ENCODE peak calls at places on chromosomes 4 and X, in nine cellular contexts. Z is lower leg skin, V is endothelial cell of umbilical vein, W is suprapubic skin, I is Peyer's patch, H is H54, Q is sigmoid colon, B is esophagus muscularis mucosa, M is GM12878. K is an unnamed sample.

GRCh38 chr4:112099701-112100289 is 45.5 kb upstream of the FAM241A start:
- DNase-seq in Q (no peak), B (no peak), Z (no peak), W (no peak), H (peak; percentile 5), M (peak; percentile 27), V (peak; percentile 80), I (no peak), K (no peak)

GRCh38 chr4:142509881-142510280 is 336.2 kb downstream of the INPP4B start:
- DNase-seq in W (no peak), Q (no peak), H (no peak), Z (no peak), I (no peak), B (no peak), V (no peak), M (no peak), K (no peak)

GRCh38 chr4:52329894-52330293 is 278.8 kb downstream of the SPATA18 start:
- DNase-seq in B (no peak), M (no peak), W (no peak), Z (no peak), I (no peak), Q (no peak), V (no peak), H (no peak), K (no peak)

GRCh38 chrX:103304705-103305104 is 6.1 kb downstream of the BEX2 start:
- DNase-seq in H (no peak), I (no peak), Z (no peak), B (no peak), V (no peak), W (no peak), Q (no peak), M (no peak), K (no peak)

GRCh38 chr4:183434264-183435045 is 10.0 kb upstream of the CDKN2AIP start:
- DNase-seq in B (no peak), V (peak; percentile 39), W (no peak), Z (no peak), H (no peak), M (no peak), I (no peak), Q (no peak), K (no peak)

GRCh38 chr4:117678861-117679260 is 355.4 kb upstream of the NDST3 start:
- DNase-seq in I (no peak), Q (no peak), W (no peak), H (no peak), Z (no peak), M (no peak), B (no peak), V (no peak), K (no peak)

GRCh38 chr4:98653890-98654867 is 4.2 kb downstream of the TSPAN5 start:
- DNase-seq in H (peak; percentile 33), Z (no peak), W (no peak), Q (peak; percentile 72), I (no peak), V (peak; percentile 83), B (no peak), M (no peak), K (no peak)

GRCh38 chrX:111445485-111445884 is 33.5 kb upstream of the DCX start:
- DNase-seq in B (no peak), H (no peak), I (no peak), W (no peak), M (no peak), V (peak; percentile 1), Q (no peak), Z (no peak), K (no peak)

GRCh38 chr4:7095611-7096155 is 27.8 kb upstream of the GRPEL1 start:
- DNase-seq in H (no peak), B (no peak), Z (no peak), M (no peak), I (no peak), V (no peak), Q (no peak), W (no peak), K (no peak)

GRCh38 chr4:148431401-148431800 is 10.8 kb downstream of the NR3C2 start:
- DNase-seq in Q (no peak), H (no peak), M (no peak), V (no peak), Z (no peak), W (no peak), B (no peak), I (no peak), K (no peak)

GRCh38 chr4:166165829-166166420 is 292.9 kb downstream of the TLL1 start:
- DNase-seq in V (peak; percentile 77), W (no peak), H (peak; percentile 4), Q (no peak), Z (no peak), B (no peak), I (no peak), M (peak; percentile 36), K (no peak)

GRCh38 chr4:116599859-116600258 is 485.5 kb downstream of the TRAM1L1 start:
- DNase-seq in H (no peak), B (no peak), M (no peak), Z (no peak), Q (no peak), I (no peak), V (no peak), W (no peak), K (no peak)

GRCh38 chrX:115892056-115892708 is 278.4 kb upstream of the AGTR2 start:
- DNase-seq in W (no peak), I (no peak), Z (no peak), V (no peak), Q (no peak), M (no peak), H (peak; percentile 13), B (no peak), K (no peak)

GRCh38 chr4:16196482-16197393 is 29.5 kb downstream of the TAPT1 start:
- DNase-seq in H (peak; percentile 4), I (no peak), Z (no peak), B (no peak), Q (no peak), W (no peak), M (peak; percentile 21), V (peak; percentile 83), K (no peak)

GRCh38 chr4:161894493-161895167 is 269.2 kb downstream of the FSTL5 start:
- DNase-seq in B (no peak), M (no peak), Q (no peak), H (no peak), Z (no peak), W (no peak), V (no peak), I (no peak), K (no peak)

DNA sequence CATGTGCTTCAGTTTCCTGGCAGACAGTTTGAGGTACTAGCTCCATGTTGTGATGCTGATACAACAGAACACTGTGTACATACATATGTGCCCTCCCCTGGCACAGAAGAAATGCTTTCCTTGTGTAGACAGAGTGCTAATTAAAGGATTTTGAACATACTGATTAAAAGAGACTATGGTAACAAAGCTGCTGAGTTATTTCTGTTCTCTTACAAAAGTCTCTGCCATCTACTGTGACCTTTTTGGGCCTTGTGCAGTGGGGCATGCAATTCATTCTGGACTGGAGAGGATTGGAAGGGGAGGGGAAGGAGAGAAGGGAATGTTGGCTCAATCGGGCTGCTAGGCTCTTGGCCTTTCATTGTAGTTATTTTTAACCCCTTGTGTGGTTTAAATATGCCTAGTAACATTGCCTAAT is 6.0 kb downstream of the PDLIM5 start:
- DNase-seq in V (peak; percentile 44), M (no peak), Q (no peak), H (no peak), Z (no peak), B (no peak), I (no peak), W (no peak), K (no peak)
- TF ChIP-seq POLR2A in V (no peak), M (no peak), Q (no peak), H (no peak), Z (no peak), B (no peak), I (no peak), W (no peak), K (no peak)

DNA sequence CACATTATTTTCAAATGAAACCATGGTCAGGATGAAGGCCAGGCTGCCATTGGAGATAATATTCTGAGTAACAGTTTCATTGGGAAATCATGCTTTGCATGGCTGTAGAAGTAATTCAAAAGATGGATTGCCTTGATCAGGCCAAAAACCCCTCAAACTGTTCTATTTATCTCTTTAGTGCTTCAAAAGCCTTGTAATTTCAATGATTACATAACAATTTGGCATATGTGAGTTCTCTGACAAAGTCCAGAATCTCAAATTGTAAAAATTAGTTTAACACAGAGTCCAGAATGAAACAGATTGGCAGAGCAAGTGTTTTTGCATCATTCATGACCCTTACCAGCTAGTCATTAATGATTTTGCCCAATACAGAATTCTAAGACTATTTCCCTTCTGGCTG is 347.2 kb downstream of the SPRY1 start:
- DNase-seq in M (no peak), H (no peak), Q (no peak), W (no peak), V (no peak), Z (no peak), I (no peak), B (no peak), K (no peak)
- TF ChIP-seq POLR2A in M (no peak), H (no peak), Q (no peak), W (no peak), V (no peak), Z (no peak), I (no peak), B (no peak), K (no peak)

GRCh38 chrX:40097492-40098263 is at the start of gene BCOR:
- DNase-seq in Q (peak; percentile 90), B (no peak), H (no peak), I (peak; percentile 67), W (no peak), V (peak; percentile 51), Z (peak; percentile 42), M (no peak), K (no peak)
- TF ChIP-seq POLR2A in Q (no peak), B (peak; percentile 58), H (peak; percentile 99), I (peak; percentile 72), W (peak; percentile 21), V (peak; percentile 74), Z (peak; percentile 30), M (peak; percentile 90), K (no peak)

GRCh38 chr4:172989984-172990711 is 178.5 kb upstream of the GALNT7 start:
- DNase-seq in H (no peak), B (no peak), V (peak; percentile 86), M (no peak), I (no peak), W (no peak), Q (no peak), Z (no peak), K (no peak)
- TF ChIP-seq POLR2A in H (no peak), B (no peak), V (no peak), M (no peak), I (no peak), W (no peak), Q (no peak), Z (no peak), K (no peak)

GRCh38 chrX:155070975-155071693 is at the start of the genes BRCC3, CMC4 and MTCP1:
- DNase-seq in B (peak; percentile 92), H (peak; percentile 76), W (peak; percentile 78), Z (peak; percentile 58), M (peak; percentile 35), Q (peak; percentile 89), I (peak; percentile 74), V (peak; percentile 75), K (no peak)
- TF ChIP-seq POLR2A in B (peak; percentile 35), H (peak; percentile 87), W (peak; percentile 68), Z (peak; percentile 16), M (peak; percentile 97), Q (peak; percentile 38), I (peak; percentile 47), V (peak; percentile 76), K (peak; percentile 65)